ENCODE peak calls at places on chromosome 1, in nine cellular contexts. A is fibroblast of lung; H is body of pancreas; G is IMR-90; P is CD8-positive, alpha-beta T cell; D is lower lobe of right lung; N is CD4-positive, CD25-positive, alpha-beta regulatory T cell; M is heart right ventricle; S is tibial artery. B is an unnamed sample.

GRCh38 chr1:120178799-120179419 is 2.6 kb upstream of the SEC22B start:
- DNase-seq in M (no peak), H (no peak), D (no peak), G (peak; percentile 37), P (no peak), N (no peak), A (peak; percentile 44), S (no peak), B (no peak)

GRCh38 chr1:229093258-229093540 is 177.7 kb upstream of the RAB4A start:
- DNase-seq in A (no peak), M (no peak), D (no peak), G (no peak), N (no peak), H (no peak), S (no peak), P (no peak), B (no peak)

GRCh38 chr1:236064674-236065508 is at the start of gene NID1:
- DNase-seq in P (peak; percentile 15), G (peak; percentile 79), N (no peak), A (peak; percentile 88), S (peak; percentile 88), M (peak; percentile 90), H (peak; percentile 64), D (peak; percentile 74), B (peak; percentile 68)

GRCh38 chr1:84366786-84367185 is 31.5 kb upstream of the DNASE2B start:
- DNase-seq in H (no peak), D (no peak), S (no peak), A (peak; percentile 81), N (no peak), M (no peak), G (peak; percentile 64), P (no peak), B (no peak)

GRCh38 chr1:14474856-14475255 is 123.6 kb upstream of the KAZN start:
- DNase-seq in S (no peak), P (no peak), H (no peak), M (no peak), D (no peak), G (no peak), A (no peak), N (no peak), B (no peak)

GRCh38 chr1:233639611-233640010 is 25.7 kb downstream of the KCNK1 start:
- DNase-seq in P (no peak), M (no peak), S (no peak), D (no peak), N (no peak), H (no peak), G (peak; percentile 9), A (peak; percentile 4), B (no peak)

GRCh38 chr1:179342740-179343404 is 22.9 kb upstream of the AXDND1 start:
- DNase-seq in P (no peak), S (no peak), N (no peak), D (no peak), H (no peak), A (no peak), G (no peak), M (no peak), B (no peak)

GRCh38 chr1:31586376-31587327 is 10.3 kb downstream of the TINAGL1 start:
- DNase-seq in D (no peak), H (no peak), A (no peak), M (no peak), S (no peak), N (no peak), G (no peak), P (no peak), B (no peak)

GRCh38 chr1:25698252-25698651 is 81.7 kb downstream of the MAN1C1 start:
- DNase-seq in M (no peak), S (no peak), P (no peak), A (no peak), H (no peak), G (no peak), N (no peak), D (no peak), B (no peak)

GRCh38 chr1:241533375-241534115 is 1.4 kb downstream of the KMO start:
- DNase-seq in M (no peak), P (no peak), H (no peak), S (no peak), D (no peak), A (no peak), G (no peak), N (no peak), B (peak; percentile 43)

GRCh38 chr1:203187306-203188264 is 1.1 kb upstream of the CHI3L1 start:
- DNase-seq in A (no peak), N (no peak), S (no peak), D (no peak), G (no peak), M (no peak), H (no peak), P (no peak), B (no peak)

GRCh38 chr1:38525343-38525948 is 334.1 kb downstream of the RRAGC start:
- DNase-seq in P (no peak), M (no peak), S (no peak), N (no peak), A (no peak), D (no peak), H (no peak), G (no peak), B (no peak)

GRCh38 chr1:150484431-150484830 is 2.8 kb upstream of the TARS2 start:
- DNase-seq in P (no peak), D (no peak), A (no peak), M (no peak), N (no peak), H (no peak), G (peak; percentile 78), S (no peak), B (no peak)

GRCh38 chr1:7384121-7384520 is 387.0 kb upstream of the VAMP3 start:
- DNase-seq in H (no peak), M (no peak), A (no peak), S (no peak), P (no peak), N (no peak), D (no peak), G (no peak), B (no peak)

GRCh38 chr1:243959998-243960397 is 91.1 kb upstream of the ZBTB18 start:
- DNase-seq in D (no peak), M (no peak), H (peak; percentile 36), P (no peak), G (no peak), S (no peak), N (no peak), A (no peak), B (no peak)

GRCh38 chr1:72827285-72827684 is 544.9 kb upstream of the NEGR1 start:
- DNase-seq in A (peak; percentile 47), S (no peak), N (no peak), H (no peak), P (no peak), G (no peak), M (no peak), D (no peak), B (no peak)
- H3K9me3 ChIP-seq in A (no peaks in the 10 kb centered on the region), S (no peaks in the 10 kb centered on the region), N (peaks cover 2% of the 10 kb centered on the region), H (no peaks in the 10 kb centered on the region), P (no peaks in the 10 kb centered on the region), G (peaks cover 5% of the 10 kb centered on the region), M (no peaks in the 10 kb centered on the region), D (no peaks in the 10 kb centered on the region), B (no peaks in the 10 kb centered on the region)

DNA sequence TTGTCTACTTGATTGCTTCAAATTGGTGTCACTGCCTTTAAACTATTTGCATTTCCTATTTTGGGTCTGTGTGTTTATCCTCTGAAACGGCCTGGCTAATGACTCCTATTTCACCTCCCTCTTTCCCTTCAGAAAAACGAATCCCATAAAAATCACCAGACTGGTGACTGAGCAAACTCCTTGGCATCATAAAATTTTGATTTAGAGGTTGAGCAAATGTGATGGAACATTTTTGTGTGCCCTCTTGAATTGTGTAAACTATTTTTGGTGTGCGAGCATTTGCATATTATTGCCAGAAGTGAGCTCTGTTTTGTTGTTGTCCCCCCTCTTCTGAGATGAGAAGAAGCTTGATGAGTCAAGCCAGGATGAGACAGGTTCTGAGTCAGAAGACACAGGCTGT is 316.1 kb downstream of the AJAP1 start:
- DNase-seq in S (no peak), P (no peak), N (no peak), G (no peak), H (no peak), M (no peak), A (no peak), D (no peak), B (no peak)
- H3K9me3 ChIP-seq in S (no peaks in the 10 kb centered on the region), P (no peaks in the 10 kb centered on the region), N (no peaks in the 10 kb centered on the region), G (peaks cover 44% of the 10 kb centered on the region), H (no peaks in the 10 kb centered on the region), M (no peaks in the 10 kb centered on the region), A (no peaks in the 10 kb centered on the region), D (no peaks in the 10 kb centered on the region), B (no peaks in the 10 kb centered on the region)

DNA sequence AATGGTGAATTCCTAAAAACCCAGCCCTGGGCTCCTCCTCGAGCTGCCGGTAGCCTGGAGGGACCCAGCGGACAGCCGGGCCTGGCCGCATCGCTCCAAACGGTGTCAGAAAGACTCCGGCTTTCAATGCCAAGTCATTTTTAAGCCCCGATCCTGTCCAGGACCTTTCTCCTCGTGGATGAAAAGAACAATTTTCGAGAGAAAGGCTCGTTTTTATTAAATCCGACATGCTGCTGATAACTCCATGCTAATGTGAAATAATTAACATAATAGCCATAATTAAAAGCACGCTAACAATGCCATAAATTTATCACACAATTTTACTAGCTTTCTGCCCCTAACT is 4.6 kb upstream of the FOXD3 start:
- DNase-seq in D (no peak), S (no peak), H (no peak), P (no peak), A (peak; percentile 6), M (no peak), N (no peak), G (no peak), B (no peak)
- H3K9me3 ChIP-seq in D (no peaks in the 10 kb centered on the region), S (no peaks in the 10 kb centered on the region), H (no peaks in the 10 kb centered on the region), P (peaks cover 13% of the 10 kb centered on the region), A (no peaks in the 10 kb centered on the region), M (no peaks in the 10 kb centered on the region), N (peaks cover 6% of the 10 kb centered on the region), G (peaks cover 28% of the 10 kb centered on the region), B (no peaks in the 10 kb centered on the region)

GRCh38 chr1:2877391-2877790 is 75.9 kb upstream of the TTC34 start:
- DNase-seq in H (no peak), D (no peak), A (no peak), G (no peak), N (no peak), P (no peak), S (no peak), M (no peak), B (no peak)

GRCh38 chr1:2880086-2880485 is 78.6 kb upstream of the TTC34 start:
- DNase-seq in N (no peak), M (no peak), H (no peak), G (no peak), A (no peak), D (no peak), S (no peak), P (no peak), B (no peak)

GRCh38 chr1:2879591-2879990 is 78.1 kb upstream of the TTC34 start:
- DNase-seq in M (no peak), D (no peak), S (no peak), H (no peak), G (no peak), A (no peak), P (no peak), N (no peak), B (no peak)

GRCh38 chr1:2879026-2879425 is 77.5 kb upstream of the TTC34 start:
- DNase-seq in A (no peak), H (no peak), N (no peak), M (no peak), S (no peak), D (no peak), P (no peak), G (no peak), B (no peak)

GRCh38 chr1:2878591-2878990 is 77.1 kb upstream of the TTC34 start:
- DNase-seq in A (no peak), G (no peak), N (no peak), P (no peak), D (no peak), S (no peak), M (no peak), H (no peak), B (no peak)
- H3K9me3 ChIP-seq in A (no peaks in the 10 kb centered on the region), G (peaks cover 76% of the 10 kb centered on the region), N (no peaks in the 10 kb centered on the region), P (no peaks in the 10 kb centered on the region), D (no peaks in the 10 kb centered on the region), S (no peaks in the 10 kb centered on the region), M (no peaks in the 10 kb centered on the region), H (no peaks in the 10 kb centered on the region), B (no peaks in the 10 kb centered on the region)